ENCODE peak calls at places on chromosomes 1 and 21, in four cellular contexts. One of them, this sample, is unnamed. For H3K4me1, the result is how much of the 10 kb centered on the place peaks cover.

GRCh38 chr1:161072751-161073449 is 3.2 kb upstream of the ARHGAP30 start:
- DNase-seq in neuronal stem cell: no peak
- DNase-seq in aorta: no peak
- DNase-seq in transverse colon: no peak
- DNase-seq in this sample: no peak

GRCh38 chr1:41382531-41383090 is 21.4 kb downstream of the FOXO6 start:
- DNase-seq in aorta: peak
- DNase-seq in neuronal stem cell: no peak
- DNase-seq in transverse colon: no peak
- DNase-seq in this sample: peak

GRCh38 chr1:53587252-53587992 is 128.2 kb downstream of the DMRTB1 start:
- DNase-seq in aorta: no peak
- DNase-seq in transverse colon: peak
- DNase-seq in neuronal stem cell: no peak
- DNase-seq in this sample: no peak

GRCh38 chr1:22731924-22732522 is 21.4 kb downstream of the EPHB2 start:
- DNase-seq in transverse colon: no peak
- DNase-seq in neuronal stem cell: no peak
- DNase-seq in aorta: no peak
- DNase-seq in this sample: no peak

GRCh38 chr1:23282967-23283366 is 61.1 kb downstream of the HNRNPR start:
- DNase-seq in neuronal stem cell: no peak
- DNase-seq in aorta: no peak
- DNase-seq in transverse colon: no peak
- DNase-seq in this sample: no peak

GRCh38 chr21:44492572-44493385 is 37.5 kb downstream of the LRRC3 start:
- DNase-seq in transverse colon: no peak
- DNase-seq in neuronal stem cell: no peak
- DNase-seq in aorta: no peak
- DNase-seq in this sample: no peak

GRCh38 chr1:110243581-110243980 is 33.5 kb downstream of the KCNC4 start:
- DNase-seq in neuronal stem cell: no peak
- DNase-seq in transverse colon: no peak
- DNase-seq in aorta: no peak
- DNase-seq in this sample: no peak

GRCh38 chr1:92184632-92185031 is 33.1 kb upstream of the C1orf146 start:
- DNase-seq in aorta: no peak
- DNase-seq in neuronal stem cell: no peak
- DNase-seq in transverse colon: no peak
- DNase-seq in this sample: no peak

GRCh38 chr1:101137144-101138126 is 99.4 kb upstream of the S1PR1 start:
- DNase-seq in aorta: no peak
- DNase-seq in neuronal stem cell: no peak
- DNase-seq in transverse colon: no peak
- DNase-seq in this sample: no peak

GRCh38 chr1:40932004-40932403 is 47.5 kb upstream of the CTPS1 start:
- DNase-seq in transverse colon: no peak
- DNase-seq in aorta: no peak
- DNase-seq in neuronal stem cell: no peak
- DNase-seq in this sample: no peak

GRCh38 chr1:110962892-110963665 is 643 bp downstream of the LRIF1 start:
- DNase-seq in aorta: peak
- DNase-seq in neuronal stem cell: peak
- DNase-seq in transverse colon: peak
- DNase-seq in this sample: peak

GRCh38 chr21:36964832-36965719 is 1.4 kb downstream of the HLCS start:
- DNase-seq in neuronal stem cell: no peak
- DNase-seq in transverse colon: no peak
- DNase-seq in aorta: no peak
- DNase-seq in this sample: peak

GRCh38 chr1:181335631-181336030 is 147.7 kb upstream of the CACNA1E start:
- DNase-seq in aorta: no peak
- DNase-seq in transverse colon: no peak
- DNase-seq in neuronal stem cell: no peak
- DNase-seq in this sample: no peak

GRCh38 chr1:206582537-206583460 is 29.5 kb downstream of the EIF2D start:
- DNase-seq in transverse colon: no peak
- DNase-seq in aorta: no peak
- DNase-seq in neuronal stem cell: no peak
- DNase-seq in this sample: no peak

GRCh38 chr1:30599721-30600120 is 123.7 kb downstream of the MATN1 start:
- DNase-seq in aorta: no peak
- DNase-seq in transverse colon: no peak
- DNase-seq in neuronal stem cell: no peak
- DNase-seq in this sample: no peak

GRCh38 chr1:181038399-181038873 is 4.7 kb downstream of the MR1 start:
- DNase-seq in aorta: peak
- DNase-seq in neuronal stem cell: peak
- DNase-seq in transverse colon: peak
- DNase-seq in this sample: peak

GRCh38 chr1:236893626-236894545 is 98.8 kb downstream of the MTR start:
- DNase-seq in aorta: no peak
- DNase-seq in transverse colon: no peak
- DNase-seq in neuronal stem cell: no peak
- DNase-seq in this sample: no peak

DNA sequence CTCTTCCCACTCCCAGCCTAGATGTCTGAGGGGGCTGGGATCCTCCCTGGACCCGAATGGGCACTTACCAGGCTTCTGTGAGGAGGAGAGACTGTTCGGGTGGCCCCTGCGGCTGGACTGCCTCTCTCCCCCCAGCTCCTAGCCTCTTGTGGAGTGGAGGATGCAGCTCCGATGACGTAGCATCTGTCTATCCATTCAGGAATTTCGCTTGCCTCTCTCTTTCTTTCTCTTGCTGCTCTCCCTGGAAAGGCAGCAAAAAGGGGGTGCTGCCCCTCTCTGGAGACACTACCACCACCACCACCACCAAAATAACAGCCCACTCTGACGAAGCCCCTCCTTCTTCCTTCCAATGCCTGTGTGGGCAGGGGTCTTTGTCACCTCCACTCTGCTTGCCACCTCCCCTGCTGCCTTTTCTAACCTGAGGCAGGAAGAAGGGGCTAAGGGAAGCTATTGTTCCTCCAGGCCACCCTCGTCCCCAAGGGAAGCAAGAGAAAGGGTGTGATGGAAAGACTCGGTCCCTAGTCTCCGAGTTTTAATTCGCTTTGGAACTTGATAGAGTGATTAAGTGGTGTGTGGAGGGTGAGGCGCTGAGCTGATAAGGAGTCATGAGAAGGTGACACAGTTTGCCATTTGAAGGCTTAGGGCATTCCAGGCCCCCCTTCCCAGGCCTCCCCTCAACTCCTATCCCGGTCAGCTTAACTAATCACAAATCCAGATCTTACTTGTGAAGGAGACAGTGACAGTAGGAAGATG is 60.5 kb downstream of the RHBG start:
- DNase-seq in neuronal stem cell: no peak
- DNase-seq in aorta: no peak
- DNase-seq in transverse colon: no peak
- DNase-seq in this sample: no peak
- H3K4me1 ChIP-seq in neuronal stem cell: under half
- H3K4me1 ChIP-seq in aorta: under half
- H3K4me1 ChIP-seq in transverse colon: under half
- H3K4me1 ChIP-seq in this sample: under half

GRCh38 chr1:204363335-204364114 is 3.8 kb upstream of the PLEKHA6 start:
- DNase-seq in transverse colon: peak
- DNase-seq in aorta: peak
- DNase-seq in neuronal stem cell: peak
- DNase-seq in this sample: peak

GRCh38 chr1:204360314-204360713 is 585 bp upstream of the PLEKHA6 start:
- DNase-seq in aorta: no peak
- DNase-seq in neuronal stem cell: no peak
- DNase-seq in transverse colon: no peak
- DNase-seq in this sample: no peak

GRCh38 chr1:204361781-204362180 is 2.1 kb upstream of the PLEKHA6 start:
- DNase-seq in aorta: no peak
- DNase-seq in transverse colon: no peak
- DNase-seq in neuronal stem cell: no peak
- DNase-seq in this sample: no peak

GRCh38 chr1:204361341-204361771 is 1.6 kb upstream of the PLEKHA6 start:
- DNase-seq in transverse colon: no peak
- DNase-seq in aorta: no peak
- DNase-seq in neuronal stem cell: no peak
- DNase-seq in this sample: no peak

GRCh38 chr1:204362984-204363334 is 3.2 kb upstream of the PLEKHA6 start:
- DNase-seq in aorta: no peak
- DNase-seq in neuronal stem cell: no peak
- DNase-seq in transverse colon: no peak
- DNase-seq in this sample: no peak
- H3K4me3 ChIP-seq in aorta: peak
- H3K4me3 ChIP-seq in neuronal stem cell: no peak
- H3K4me3 ChIP-seq in transverse colon: peak
- H3K4me3 ChIP-seq in this sample: peak

DNA sequence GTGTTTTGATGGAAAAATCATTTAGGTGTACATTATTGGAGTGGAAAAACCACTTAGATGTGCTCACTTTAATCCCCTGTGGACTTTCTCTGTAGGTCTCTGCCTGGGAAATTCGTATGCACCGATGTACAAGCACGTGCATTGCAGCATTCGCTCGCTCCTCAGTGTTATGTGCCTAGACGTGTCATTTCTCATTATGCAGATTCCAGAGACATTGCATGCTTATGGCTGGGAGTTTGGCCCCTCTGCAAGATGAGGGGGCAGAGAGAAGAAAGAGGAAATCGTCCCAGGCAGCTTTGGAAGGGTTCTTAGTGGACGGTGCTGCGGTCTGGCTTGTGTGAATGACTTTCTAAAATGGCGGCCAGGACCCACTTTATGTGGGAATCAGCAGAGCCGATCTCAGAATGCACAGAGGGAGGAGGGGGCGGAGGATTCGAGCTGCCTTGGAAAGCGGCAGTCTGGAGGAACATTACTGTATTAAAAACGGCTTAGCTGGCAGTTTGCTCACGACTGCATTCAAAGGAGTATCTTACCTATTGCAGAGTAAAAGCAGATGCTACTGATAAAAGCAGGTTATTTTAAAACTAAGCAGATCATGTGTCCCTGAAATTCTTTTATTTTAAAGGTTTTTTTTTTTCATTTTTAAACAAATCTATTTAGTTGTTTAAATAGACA is 2.4 kb downstream of the SPEN start:
- DNase-seq in transverse colon: peak
- DNase-seq in neuronal stem cell: peak
- DNase-seq in aorta: peak
- DNase-seq in this sample: peak
- H3K4me1 ChIP-seq in transverse colon: under half
- H3K4me1 ChIP-seq in neuronal stem cell: under half
- H3K4me1 ChIP-seq in aorta: under half
- H3K4me1 ChIP-seq in this sample: under half

GRCh38 chr1:10509823-10510509 is 35.2 kb downstream of the PEX14 start:
- DNase-seq in transverse colon: no peak
- DNase-seq in aorta: no peak
- DNase-seq in neuronal stem cell: no peak
- DNase-seq in this sample: no peak
- H3K4me3 ChIP-seq in transverse colon: no peak
- H3K4me3 ChIP-seq in aorta: no peak
- H3K4me3 ChIP-seq in neuronal stem cell: no peak
- H3K4me3 ChIP-seq in this sample: no peak